ENCODE peak calls at places on chromosomes 3 and 15, in nine cellular contexts. One of them, this sample, is unnamed.

GRCh38 chr3:72683068-72683467 is 165.2 kb downstream of the SHQ1 start:
- DNase-seq in cerebellar cortex: no peak
- DNase-seq in NCI-H2081: peak; percentile 94
- DNase-seq in CD8-positive, alpha-beta memory T cell: no peak
- DNase-seq in retina: no peak
- DNase-seq in GM23248: no peak
- DNase-seq in stimulated activated CD4-positive, alpha-beta T cell treated with anti-CD3 and anti-CD28 coated beads, Interleukin-1b, Interleukin-23, amount 100 ng/mL, for 48 hours: no peak
- DNase-seq in hepatic stellate cell: no peak
- DNase-seq in NCI-H1092 treated with DMSO at 0.1 percent for 48 hours: peak; percentile 57
- DNase-seq in this sample: no peak

GRCh38 chr3:58198362-58198761 is 12.4 kb downstream of the DNASE1L3 start:
- DNase-seq in cerebellar cortex: no peak
- DNase-seq in NCI-H2081: no peak
- DNase-seq in CD8-positive, alpha-beta memory T cell: no peak
- DNase-seq in retina: no peak
- DNase-seq in GM23248: no peak
- DNase-seq in stimulated activated CD4-positive, alpha-beta T cell treated with anti-CD3 and anti-CD28 coated beads, Interleukin-1b, Interleukin-23, amount 100 ng/mL, for 48 hours: no peak
- DNase-seq in hepatic stellate cell: no peak
- DNase-seq in NCI-H1092 treated with DMSO at 0.1 percent for 48 hours: no peak
- DNase-seq in this sample: no peak

GRCh38 chr3:29171583-29171990 is 109.3 kb upstream of the RBMS3 start:
- DNase-seq in cerebellar cortex: no peak
- DNase-seq in NCI-H2081: no peak
- DNase-seq in CD8-positive, alpha-beta memory T cell: no peak
- DNase-seq in retina: no peak
- DNase-seq in GM23248: no peak
- DNase-seq in stimulated activated CD4-positive, alpha-beta T cell treated with anti-CD3 and anti-CD28 coated beads, Interleukin-1b, Interleukin-23, amount 100 ng/mL, for 48 hours: no peak
- DNase-seq in hepatic stellate cell: no peak
- DNase-seq in NCI-H1092 treated with DMSO at 0.1 percent for 48 hours: no peak
- DNase-seq in this sample: peak; percentile 74

GRCh38 chr15:28132524-28133275 is 33.6 kb upstream of the OCA2 start:
- DNase-seq in cerebellar cortex: no peak
- DNase-seq in NCI-H2081: no peak
- DNase-seq in CD8-positive, alpha-beta memory T cell: no peak
- DNase-seq in retina: no peak
- DNase-seq in GM23248: peak; percentile 62
- DNase-seq in stimulated activated CD4-positive, alpha-beta T cell treated with anti-CD3 and anti-CD28 coated beads, Interleukin-1b, Interleukin-23, amount 100 ng/mL, for 48 hours: no peak
- DNase-seq in hepatic stellate cell: peak; percentile 70
- DNase-seq in NCI-H1092 treated with DMSO at 0.1 percent for 48 hours: no peak
- DNase-seq in this sample: peak; percentile 54

GRCh38 chr3:98259707-98260106 is 4.3 kb upstream of the OR5H6 start:
- DNase-seq in cerebellar cortex: no peak
- DNase-seq in NCI-H2081: no peak
- DNase-seq in CD8-positive, alpha-beta memory T cell: no peak
- DNase-seq in retina: no peak
- DNase-seq in GM23248: no peak
- DNase-seq in stimulated activated CD4-positive, alpha-beta T cell treated with anti-CD3 and anti-CD28 coated beads, Interleukin-1b, Interleukin-23, amount 100 ng/mL, for 48 hours: peak; percentile 3
- DNase-seq in hepatic stellate cell: no peak
- DNase-seq in NCI-H1092 treated with DMSO at 0.1 percent for 48 hours: no peak
- DNase-seq in this sample: no peak

GRCh38 chr3:172882563-172882962 is 132.0 kb downstream of the ECT2 start:
- DNase-seq in cerebellar cortex: no peak
- DNase-seq in NCI-H2081: no peak
- DNase-seq in CD8-positive, alpha-beta memory T cell: no peak
- DNase-seq in retina: no peak
- DNase-seq in GM23248: no peak
- DNase-seq in stimulated activated CD4-positive, alpha-beta T cell treated with anti-CD3 and anti-CD28 coated beads, Interleukin-1b, Interleukin-23, amount 100 ng/mL, for 48 hours: no peak
- DNase-seq in hepatic stellate cell: no peak
- DNase-seq in NCI-H1092 treated with DMSO at 0.1 percent for 48 hours: no peak
- DNase-seq in this sample: no peak

GRCh38 chr3:99920530-99921376 is 103.1 kb downstream of the CMSS1 start:
- DNase-seq in cerebellar cortex: peak; percentile 43
- DNase-seq in NCI-H2081: peak; percentile 61
- DNase-seq in CD8-positive, alpha-beta memory T cell: no peak
- DNase-seq in retina: no peak
- DNase-seq in GM23248: peak; percentile 60
- DNase-seq in stimulated activated CD4-positive, alpha-beta T cell treated with anti-CD3 and anti-CD28 coated beads, Interleukin-1b, Interleukin-23, amount 100 ng/mL, for 48 hours: no peak
- DNase-seq in hepatic stellate cell: peak; percentile 8
- DNase-seq in NCI-H1092 treated with DMSO at 0.1 percent for 48 hours: no peak
- DNase-seq in this sample: no peak

GRCh38 chr3:187831125-187832051 is 86.1 kb upstream of the BCL6 start:
- DNase-seq in cerebellar cortex: no peak
- DNase-seq in NCI-H2081: no peak
- DNase-seq in CD8-positive, alpha-beta memory T cell: no peak
- DNase-seq in retina: no peak
- DNase-seq in GM23248: no peak
- DNase-seq in stimulated activated CD4-positive, alpha-beta T cell treated with anti-CD3 and anti-CD28 coated beads, Interleukin-1b, Interleukin-23, amount 100 ng/mL, for 48 hours: no peak
- DNase-seq in hepatic stellate cell: no peak
- DNase-seq in NCI-H1092 treated with DMSO at 0.1 percent for 48 hours: no peak
- DNase-seq in this sample: peak; percentile 30

GRCh38 chr3:182906036-182906435 is 74.3 kb downstream of the DCUN1D1 start:
- DNase-seq in cerebellar cortex: no peak
- DNase-seq in NCI-H2081: no peak
- DNase-seq in CD8-positive, alpha-beta memory T cell: no peak
- DNase-seq in retina: no peak
- DNase-seq in GM23248: no peak
- DNase-seq in stimulated activated CD4-positive, alpha-beta T cell treated with anti-CD3 and anti-CD28 coated beads, Interleukin-1b, Interleukin-23, amount 100 ng/mL, for 48 hours: no peak
- DNase-seq in hepatic stellate cell: no peak
- DNase-seq in NCI-H1092 treated with DMSO at 0.1 percent for 48 hours: no peak
- DNase-seq in this sample: no peak

GRCh38 chr15:30925686-30926085 is 22.0 kb downstream of the FAN1 start:
- DNase-seq in cerebellar cortex: no peak
- DNase-seq in NCI-H2081: no peak
- DNase-seq in CD8-positive, alpha-beta memory T cell: no peak
- DNase-seq in retina: no peak
- DNase-seq in GM23248: no peak
- DNase-seq in stimulated activated CD4-positive, alpha-beta T cell treated with anti-CD3 and anti-CD28 coated beads, Interleukin-1b, Interleukin-23, amount 100 ng/mL, for 48 hours: no peak
- DNase-seq in hepatic stellate cell: no peak
- DNase-seq in NCI-H1092 treated with DMSO at 0.1 percent for 48 hours: no peak
- DNase-seq in this sample: no peak

GRCh38 chr3:45575491-45575923 is 19.0 kb upstream of the LIMD1 start:
- DNase-seq in cerebellar cortex: no peak
- DNase-seq in NCI-H2081: no peak
- DNase-seq in CD8-positive, alpha-beta memory T cell: no peak
- DNase-seq in retina: no peak
- DNase-seq in GM23248: no peak
- DNase-seq in stimulated activated CD4-positive, alpha-beta T cell treated with anti-CD3 and anti-CD28 coated beads, Interleukin-1b, Interleukin-23, amount 100 ng/mL, for 48 hours: no peak
- DNase-seq in hepatic stellate cell: peak; percentile 61
- DNase-seq in NCI-H1092 treated with DMSO at 0.1 percent for 48 hours: no peak
- DNase-seq in this sample: peak; percentile 68

GRCh38 chr15:32898991-32899613 is 181.3 kb downstream of the GREM1 start:
- DNase-seq in cerebellar cortex: no peak
- DNase-seq in NCI-H2081: peak; percentile 92
- DNase-seq in CD8-positive, alpha-beta memory T cell: no peak
- DNase-seq in retina: peak; percentile 66
- DNase-seq in GM23248: no peak
- DNase-seq in stimulated activated CD4-positive, alpha-beta T cell treated with anti-CD3 and anti-CD28 coated beads, Interleukin-1b, Interleukin-23, amount 100 ng/mL, for 48 hours: no peak
- DNase-seq in hepatic stellate cell: no peak
- DNase-seq in NCI-H1092 treated with DMSO at 0.1 percent for 48 hours: peak; percentile 93
- DNase-seq in this sample: no peak

GRCh38 chr3:16618721-16619120 is 13.5 kb upstream of the DAZL start:
- DNase-seq in cerebellar cortex: no peak
- DNase-seq in NCI-H2081: no peak
- DNase-seq in CD8-positive, alpha-beta memory T cell: no peak
- DNase-seq in retina: no peak
- DNase-seq in GM23248: peak; percentile 58
- DNase-seq in stimulated activated CD4-positive, alpha-beta T cell treated with anti-CD3 and anti-CD28 coated beads, Interleukin-1b, Interleukin-23, amount 100 ng/mL, for 48 hours: no peak
- DNase-seq in hepatic stellate cell: peak; percentile 38
- DNase-seq in NCI-H1092 treated with DMSO at 0.1 percent for 48 hours: no peak
- DNase-seq in this sample: peak; percentile 14

GRCh38 chr3:76470285-76470684 is 569.6 kb upstream of the ROBO2 start:
- DNase-seq in cerebellar cortex: no peak
- DNase-seq in NCI-H2081: no peak
- DNase-seq in CD8-positive, alpha-beta memory T cell: no peak
- DNase-seq in retina: no peak
- DNase-seq in GM23248: peak; percentile 91
- DNase-seq in stimulated activated CD4-positive, alpha-beta T cell treated with anti-CD3 and anti-CD28 coated beads, Interleukin-1b, Interleukin-23, amount 100 ng/mL, for 48 hours: no peak
- DNase-seq in hepatic stellate cell: peak; percentile 22
- DNase-seq in NCI-H1092 treated with DMSO at 0.1 percent for 48 hours: no peak
- DNase-seq in this sample: no peak

GRCh38 chr3:56930706-56931105 is 129.0 kb upstream of the ARHGEF3 start:
- DNase-seq in cerebellar cortex: no peak
- DNase-seq in NCI-H2081: no peak
- DNase-seq in CD8-positive, alpha-beta memory T cell: no peak
- DNase-seq in retina: no peak
- DNase-seq in GM23248: peak; percentile 37
- DNase-seq in stimulated activated CD4-positive, alpha-beta T cell treated with anti-CD3 and anti-CD28 coated beads, Interleukin-1b, Interleukin-23, amount 100 ng/mL, for 48 hours: peak; percentile 37
- DNase-seq in hepatic stellate cell: no peak
- DNase-seq in NCI-H1092 treated with DMSO at 0.1 percent for 48 hours: no peak
- DNase-seq in this sample: peak; percentile 50

GRCh38 chr3:117308756-117309155 is 599.2 kb downstream of the TUSC7 start:
- DNase-seq in cerebellar cortex: no peak
- DNase-seq in NCI-H2081: no peak
- DNase-seq in CD8-positive, alpha-beta memory T cell: no peak
- DNase-seq in retina: no peak
- DNase-seq in GM23248: no peak
- DNase-seq in stimulated activated CD4-positive, alpha-beta T cell treated with anti-CD3 and anti-CD28 coated beads, Interleukin-1b, Interleukin-23, amount 100 ng/mL, for 48 hours: no peak
- DNase-seq in hepatic stellate cell: no peak
- DNase-seq in NCI-H1092 treated with DMSO at 0.1 percent for 48 hours: no peak
- DNase-seq in this sample: no peak

GRCh38 chr3:127589600-127590281 is 792 bp downstream of the TPRA1 start:
- DNase-seq in cerebellar cortex: no peak
- DNase-seq in NCI-H2081: peak; percentile 26
- DNase-seq in CD8-positive, alpha-beta memory T cell: peak; percentile 23
- DNase-seq in retina: peak; percentile 64
- DNase-seq in GM23248: peak; percentile 70
- DNase-seq in stimulated activated CD4-positive, alpha-beta T cell treated with anti-CD3 and anti-CD28 coated beads, Interleukin-1b, Interleukin-23, amount 100 ng/mL, for 48 hours: no peak
- DNase-seq in hepatic stellate cell: peak; percentile 43
- DNase-seq in NCI-H1092 treated with DMSO at 0.1 percent for 48 hours: no peak
- DNase-seq in this sample: peak; percentile 41

GRCh38 chr3:29705906-29706507 is 425.1 kb downstream of the RBMS3 start:
- DNase-seq in cerebellar cortex: no peak
- DNase-seq in NCI-H2081: peak; percentile 44
- DNase-seq in CD8-positive, alpha-beta memory T cell: no peak
- DNase-seq in retina: no peak
- DNase-seq in GM23248: no peak
- DNase-seq in stimulated activated CD4-positive, alpha-beta T cell treated with anti-CD3 and anti-CD28 coated beads, Interleukin-1b, Interleukin-23, amount 100 ng/mL, for 48 hours: no peak
- DNase-seq in hepatic stellate cell: no peak
- DNase-seq in NCI-H1092 treated with DMSO at 0.1 percent for 48 hours: no peak
- DNase-seq in this sample: no peak

GRCh38 chr3:8279476-8279875 is 222.1 kb upstream of the LMCD1 start:
- DNase-seq in cerebellar cortex: no peak
- DNase-seq in NCI-H2081: no peak
- DNase-seq in CD8-positive, alpha-beta memory T cell: no peak
- DNase-seq in retina: no peak
- DNase-seq in GM23248: no peak
- DNase-seq in stimulated activated CD4-positive, alpha-beta T cell treated with anti-CD3 and anti-CD28 coated beads, Interleukin-1b, Interleukin-23, amount 100 ng/mL, for 48 hours: no peak
- DNase-seq in hepatic stellate cell: no peak
- DNase-seq in NCI-H1092 treated with DMSO at 0.1 percent for 48 hours: no peak
- DNase-seq in this sample: no peak

GRCh38 chr15:64987136-64987535 is 2.6 kb downstream of the SPG21 start:
- DNase-seq in cerebellar cortex: no peak
- DNase-seq in NCI-H2081: no peak
- DNase-seq in CD8-positive, alpha-beta memory T cell: no peak
- DNase-seq in retina: no peak
- DNase-seq in GM23248: peak; percentile 31
- DNase-seq in stimulated activated CD4-positive, alpha-beta T cell treated with anti-CD3 and anti-CD28 coated beads, Interleukin-1b, Interleukin-23, amount 100 ng/mL, for 48 hours: no peak
- DNase-seq in hepatic stellate cell: no peak
- DNase-seq in NCI-H1092 treated with DMSO at 0.1 percent for 48 hours: no peak
- DNase-seq in this sample: no peak

GRCh38 chr3:170953736-170954135 is 45.3 kb upstream of the EIF5A2 start:
- DNase-seq in cerebellar cortex: no peak
- DNase-seq in NCI-H2081: no peak
- DNase-seq in CD8-positive, alpha-beta memory T cell: no peak
- DNase-seq in retina: no peak
- DNase-seq in GM23248: no peak
- DNase-seq in stimulated activated CD4-positive, alpha-beta T cell treated with anti-CD3 and anti-CD28 coated beads, Interleukin-1b, Interleukin-23, amount 100 ng/mL, for 48 hours: no peak
- DNase-seq in hepatic stellate cell: no peak
- DNase-seq in NCI-H1092 treated with DMSO at 0.1 percent for 48 hours: no peak
- DNase-seq in this sample: no peak

GRCh38 chr15:56040081-56041035 is 46.9 kb upstream of the NEDD4 start:
- DNase-seq in cerebellar cortex: peak; percentile 44
- DNase-seq in NCI-H2081: peak; percentile 29
- DNase-seq in CD8-positive, alpha-beta memory T cell: no peak
- DNase-seq in retina: no peak
- DNase-seq in GM23248: peak; percentile 98
- DNase-seq in stimulated activated CD4-positive, alpha-beta T cell treated with anti-CD3 and anti-CD28 coated beads, Interleukin-1b, Interleukin-23, amount 100 ng/mL, for 48 hours: peak; percentile 38
- DNase-seq in hepatic stellate cell: peak; percentile 59
- DNase-seq in NCI-H1092 treated with DMSO at 0.1 percent for 48 hours: no peak
- DNase-seq in this sample: peak; percentile 92

GRCh38 chr15:63052961-63053698 is 10.6 kb downstream of the TPM1 start:
- DNase-seq in cerebellar cortex: no peak
- DNase-seq in NCI-H2081: no peak
- DNase-seq in CD8-positive, alpha-beta memory T cell: no peak
- DNase-seq in retina: no peak
- DNase-seq in GM23248: peak; percentile 80
- DNase-seq in stimulated activated CD4-positive, alpha-beta T cell treated with anti-CD3 and anti-CD28 coated beads, Interleukin-1b, Interleukin-23, amount 100 ng/mL, for 48 hours: no peak
- DNase-seq in hepatic stellate cell: peak; percentile 69
- DNase-seq in NCI-H1092 treated with DMSO at 0.1 percent for 48 hours: no peak
- DNase-seq in this sample: peak; percentile 82

GRCh38 chr3:172201136-172201989 is 162.0 kb downstream of the FNDC3B start:
- DNase-seq in cerebellar cortex: peak; percentile 69
- DNase-seq in NCI-H2081: peak; percentile 95
- DNase-seq in CD8-positive, alpha-beta memory T cell: no peak
- DNase-seq in retina: no peak
- DNase-seq in GM23248: peak; percentile 98
- DNase-seq in stimulated activated CD4-positive, alpha-beta T cell treated with anti-CD3 and anti-CD28 coated beads, Interleukin-1b, Interleukin-23, amount 100 ng/mL, for 48 hours: no peak
- DNase-seq in hepatic stellate cell: peak; percentile 68
- DNase-seq in NCI-H1092 treated with DMSO at 0.1 percent for 48 hours: peak; percentile 95
- DNase-seq in this sample: peak; percentile 99

GRCh38 chr3:155404486-155404885 is 111.0 kb upstream of the STRIT1 start:
- DNase-seq in cerebellar cortex: no peak
- DNase-seq in NCI-H2081: peak; percentile 77
- DNase-seq in CD8-positive, alpha-beta memory T cell: no peak
- DNase-seq in retina: no peak
- DNase-seq in GM23248: no peak
- DNase-seq in stimulated activated CD4-positive, alpha-beta T cell treated with anti-CD3 and anti-CD28 coated beads, Interleukin-1b, Interleukin-23, amount 100 ng/mL, for 48 hours: no peak
- DNase-seq in hepatic stellate cell: no peak
- DNase-seq in NCI-H1092 treated with DMSO at 0.1 percent for 48 hours: peak; percentile 27
- DNase-seq in this sample: no peak

GRCh38 chr3:142902356-142902755 is 13.5 kb upstream of the PCOLCE2 start:
- DNase-seq in cerebellar cortex: no peak
- DNase-seq in NCI-H2081: no peak
- DNase-seq in CD8-positive, alpha-beta memory T cell: no peak
- DNase-seq in retina: no peak
- DNase-seq in GM23248: peak; percentile 36
- DNase-seq in stimulated activated CD4-positive, alpha-beta T cell treated with anti-CD3 and anti-CD28 coated beads, Interleukin-1b, Interleukin-23, amount 100 ng/mL, for 48 hours: no peak
- DNase-seq in hepatic stellate cell: no peak
- DNase-seq in NCI-H1092 treated with DMSO at 0.1 percent for 48 hours: no peak
- DNase-seq in this sample: no peak

This sample was measured in RPMI7951.